ENCODE peak calls at places on chromosomes 12 and 14, in seven cellular contexts. P is tibial artery, D is upper lobe of left lung, G is OCI-LY7, K is cardiac muscle cell, I is sigmoid colon, O is H9. E is an unnamed sample.

GRCh38 chr12:51388066-51388799 is 3.0 kb downstream of the GALNT6 start:
- DNase-seq in P (peak), I (peak), D (no peak), O (no peak), K (peak), G (no peak), E (no peak)

GRCh38 chr14:33954016-33954598 is 3.2 kb upstream of the EGLN3 start:
- DNase-seq in K (no peak), O (no peak), G (no peak), D (no peak), P (no peak), I (no peak), E (no peak)

GRCh38 chr14:37275963-37276362 is 78.2 kb downstream of the MIPOL1 start:
- DNase-seq in I (no peak), D (no peak), K (no peak), P (no peak), O (no peak), G (no peak), E (no peak)

GRCh38 chr14:101721951-101722661 is 39.4 kb upstream of the PPP2R5C start:
- DNase-seq in P (no peak), K (peak), O (peak), I (no peak), D (no peak), G (no peak), E (no peak)

GRCh38 chr12:93100610-93101009 is 171.5 kb upstream of the EEA1 start:
- DNase-seq in P (no peak), I (no peak), D (no peak), K (no peak), G (no peak), O (no peak), E (no peak)

GRCh38 chr14:89351958-89352404 is 65.1 kb downstream of the FOXN3 start:
- DNase-seq in G (no peak), P (no peak), D (no peak), O (no peak), K (no peak), I (no peak), E (no peak)

GRCh38 chr14:100025111-100025510 is 40.1 kb upstream of the EVL start:
- DNase-seq in G (peak), K (peak), D (no peak), I (no peak), P (no peak), O (peak), E (no peak)

GRCh38 chr14:77053046-77053841 is 24.7 kb upstream of the IRF2BPL start:
- DNase-seq in O (peak), G (peak), D (peak), K (peak), I (peak), P (peak), E (peak)

GRCh38 chr12:118714051-118714460 is 267.3 kb upstream of the SRRM4 start:
- DNase-seq in D (no peak), P (no peak), O (peak), G (peak), I (no peak), K (no peak), E (no peak)

GRCh38 chr14:72800848-72801370 is 93.0 kb downstream of the DPF3 start:
- DNase-seq in O (no peak), P (no peak), D (no peak), G (no peak), K (no peak), I (no peak), E (no peak)

GRCh38 chr14:21278632-21279031 is 1.3 kb upstream of the RPGRIP1 start:
- DNase-seq in P (no peak), G (no peak), I (no peak), O (no peak), K (no peak), D (no peak), E (no peak)

GRCh38 chr12:99332936-99333591 is 314.5 kb upstream of the GARIN6 start:
- DNase-seq in P (no peak), G (peak), D (no peak), I (no peak), K (no peak), O (no peak), E (no peak)

GRCh38 chr12:123655420-123655819 is 15.5 kb upstream of the TCTN2 start:
- DNase-seq in P (no peak), G (peak), D (no peak), O (no peak), I (no peak), K (no peak), E (no peak)

GRCh38 chr14:85744573-85744972 is 214.6 kb downstream of the FLRT2 start:
- DNase-seq in P (no peak), G (no peak), D (no peak), I (no peak), K (no peak), O (no peak), E (no peak)
- TF ChIP-seq CTCF in P (no peak), G (no peak), D (no peak), I (no peak), K (no peak), O (no peak), E (no peak)

DNA sequence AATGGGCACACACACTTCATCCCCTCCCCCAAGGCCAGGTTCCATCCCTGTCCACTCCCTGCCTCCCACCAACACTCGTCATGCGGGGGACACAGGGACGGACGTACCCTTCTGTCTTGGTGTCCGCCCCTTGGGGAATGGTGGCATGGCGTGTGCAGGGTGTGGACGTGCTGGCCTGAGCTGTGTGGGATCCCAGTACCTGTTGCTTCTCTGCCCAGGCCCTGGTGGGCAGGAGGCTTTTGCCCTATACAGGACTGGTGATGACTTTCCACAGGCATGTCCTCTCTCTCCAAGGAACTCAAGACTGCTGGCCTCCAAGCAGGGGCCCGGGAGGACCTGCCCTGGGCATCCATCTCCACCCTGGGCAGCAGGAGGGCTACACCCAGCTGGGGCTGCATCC is 195.8 kb upstream of the PRMT8 start:
- DNase-seq in O (no peak), I (no peak), G (no peak), D (peak), P (no peak), K (no peak), E (no peak)
- TF ChIP-seq CTCF in O (no peak), I (no peak), G (no peak), D (no peak), P (no peak), K (no peak), E (no peak)

DNA sequence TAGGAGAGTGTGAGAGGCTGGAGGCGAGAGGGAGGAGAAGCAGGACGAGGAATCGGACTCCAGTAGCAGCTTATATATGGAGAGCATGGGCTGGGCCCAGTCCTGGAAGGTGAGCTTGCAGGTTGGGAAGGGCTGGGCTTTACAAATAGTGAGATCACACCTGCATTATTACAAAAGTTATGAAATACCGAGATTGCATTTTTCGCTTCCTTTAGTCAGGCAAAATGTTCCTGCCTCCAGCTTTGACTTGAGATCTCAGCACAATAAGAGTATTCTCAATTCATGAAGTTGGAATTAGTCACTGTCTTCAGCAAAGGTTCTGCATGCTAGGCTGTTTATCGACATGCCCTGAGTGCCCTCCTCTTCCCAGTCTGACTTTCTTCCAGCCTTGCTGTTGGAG is at the start of gene KRT6B:
- DNase-seq in G (no peak), I (no peak), D (no peak), P (no peak), K (no peak), O (no peak), E (no peak)
- TF ChIP-seq CTCF in G (no peak), I (no peak), D (no peak), P (no peak), K (no peak), O (no peak), E (no peak)

DNA sequence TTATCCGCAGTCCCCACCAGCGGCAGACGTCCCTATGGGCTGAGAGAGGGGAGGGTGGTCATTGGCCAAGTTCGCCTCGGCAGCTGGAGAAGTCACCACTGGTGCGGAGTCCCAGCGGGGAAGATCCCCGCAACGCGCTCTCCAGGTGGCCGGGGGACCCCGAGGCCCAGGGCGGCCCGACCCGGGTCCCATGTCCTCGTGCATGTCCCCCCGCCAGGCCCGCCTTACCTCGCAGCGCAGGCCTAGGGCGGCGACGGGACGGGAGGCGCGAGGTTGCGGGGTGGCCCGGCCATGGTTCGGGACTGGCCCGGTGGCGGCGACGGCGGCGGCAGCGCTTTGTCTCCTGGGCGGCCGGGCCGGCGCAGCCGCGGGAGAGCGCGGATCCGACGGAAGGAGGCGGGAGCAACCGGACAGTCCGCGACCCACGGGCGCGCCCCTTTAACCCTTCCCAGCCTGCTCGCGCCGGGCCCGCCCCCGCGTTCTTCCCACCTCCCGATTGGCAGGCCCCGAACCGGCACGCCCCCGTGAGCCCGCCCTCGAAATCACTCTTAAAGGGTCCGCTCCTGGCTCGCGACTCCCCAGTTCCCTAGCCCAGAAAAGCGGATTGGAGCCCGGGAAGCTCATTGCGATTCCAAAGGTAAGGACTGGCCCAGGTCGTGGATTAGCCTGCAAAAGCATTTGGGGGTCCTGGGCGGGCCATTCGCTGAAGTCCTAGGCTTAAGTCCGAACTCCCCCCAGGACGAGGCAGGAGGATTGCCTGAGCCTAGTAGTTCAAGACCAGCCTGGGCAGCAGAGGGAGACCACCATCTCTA is at the start of gene PHETA1:
- DNase-seq in P (peak), O (peak), D (peak), K (peak), I (peak), G (peak), E (peak)
- TF ChIP-seq CTCF in P (no peak), O (no peak), D (peak), K (no peak), I (no peak), G (no peak), E (no peak)